ENCODE peak calls at places on chromosomes 4 and X, in five cellular contexts. H, J, X, P and Y are unnamed samples. For H3K9me3 and H3K36me3, the result is how much of the 10 kb centered on the place peaks cover.

GRCh38 chr4:55051532-55051931 is 73.9 kb downstream of the KDR start:
- DNase-seq in H (no peak), J (no peak), X (no peak), P (no peak), Y (no peak)

GRCh38 chr4:142155347-142155746 is 519.0 kb downstream of the IL15 start:
- DNase-seq in H (no peak), J (no peak), X (no peak), P (no peak), Y (peak)

GRCh38 chr4:78480286-78480685 is 71.3 kb upstream of the ANXA3 start:
- DNase-seq in H (no peak), J (no peak), X (no peak), P (no peak), Y (no peak)

GRCh38 chr4:79034544-79034943 is 95.3 kb upstream of the PAQR3 start:
- DNase-seq in H (no peak), J (no peak), X (no peak), P (no peak), Y (no peak)

GRCh38 chrX:102787283-102787682 is 66.7 kb downstream of the GPRASP3 start:
- DNase-seq in H (no peak), J (no peak), X (no peak), P (no peak), Y (no peak)

GRCh38 chr4:122583906-122584305 is 37.0 kb downstream of the IL21 start:
- DNase-seq in H (no peak), J (peak), X (peak), P (no peak), Y (no peak)

GRCh38 chr4:85113706-85114105 is 147.2 kb upstream of the WDFY3 start:
- DNase-seq in H (no peak), J (no peak), X (no peak), P (no peak), Y (peak)

GRCh38 chr4:39893693-39894072 is 84.0 kb downstream of the PDS5A start:
- DNase-seq in H (no peak), J (no peak), X (no peak), P (no peak), Y (no peak)

GRCh38 chrX:20059467-20060128 is 57.1 kb downstream of the MAP7D2 start:
- DNase-seq in H (no peak), J (no peak), X (no peak), P (no peak), Y (no peak)

GRCh38 chrX:20063153-20063552 is 53.6 kb downstream of the MAP7D2 start:
- DNase-seq in H (no peak), J (no peak), X (no peak), P (no peak), Y (no peak)

GRCh38 chrX:20063716-20064351 is 52.9 kb downstream of the MAP7D2 start:
- DNase-seq in H (no peak), J (peak), X (no peak), P (no peak), Y (peak)

GRCh38 chrX:20060961-20061868 is 55.5 kb downstream of the MAP7D2 start:
- DNase-seq in H (no peak), J (no peak), X (no peak), P (no peak), Y (no peak)

GRCh38 chrX:20061869-20062254 is 54.8 kb downstream of the MAP7D2 start:
- DNase-seq in H (no peak), J (peak), X (no peak), P (no peak), Y (peak)
- H3K27ac ChIP-seq in H (no peak), J (no peak), X (no peak), P (no peak), Y (no peak)

GRCh38 chr4:138599965-138600364 is 357.8 kb upstream of the SLC7A11 start:
- DNase-seq in H (no peak), J (no peak), X (no peak), P (no peak), Y (no peak)

GRCh38 chr4:138602664-138603063 is 360.5 kb upstream of the SLC7A11 start:
- DNase-seq in H (no peak), J (peak), X (no peak), P (no peak), Y (no peak)
- H3K9me3 ChIP-seq in H (under half), J (under half), X (under half), P (under half), Y (under half)

GRCh38 chr4:5749568-5749967 is 38.6 kb downstream of the EVC start:
- DNase-seq in H (no peak), J (no peak), X (no peak), P (no peak), Y (no peak)

GRCh38 chr4:5752803-5753184 is 41.8 kb downstream of the EVC start:
- DNase-seq in H (no peak), J (no peak), X (no peak), P (no peak), Y (no peak)

GRCh38 chr4:5751918-5752802 is 41.2 kb downstream of the EVC start:
- DNase-seq in H (peak), J (peak), X (no peak), P (no peak), Y (no peak)

GRCh38 chr4:5750052-5750950 is 39.3 kb downstream of the EVC start:
- DNase-seq in H (no peak), J (peak), X (no peak), P (no peak), Y (no peak)

GRCh38 chr4:5751073-5751917 is 40.3 kb downstream of the EVC start:
- DNase-seq in H (no peak), J (peak), X (no peak), P (no peak), Y (peak)
- H3K36me3 ChIP-seq in H (under half), J (half or more), X (under half), P (under half), Y (under half)

DNA sequence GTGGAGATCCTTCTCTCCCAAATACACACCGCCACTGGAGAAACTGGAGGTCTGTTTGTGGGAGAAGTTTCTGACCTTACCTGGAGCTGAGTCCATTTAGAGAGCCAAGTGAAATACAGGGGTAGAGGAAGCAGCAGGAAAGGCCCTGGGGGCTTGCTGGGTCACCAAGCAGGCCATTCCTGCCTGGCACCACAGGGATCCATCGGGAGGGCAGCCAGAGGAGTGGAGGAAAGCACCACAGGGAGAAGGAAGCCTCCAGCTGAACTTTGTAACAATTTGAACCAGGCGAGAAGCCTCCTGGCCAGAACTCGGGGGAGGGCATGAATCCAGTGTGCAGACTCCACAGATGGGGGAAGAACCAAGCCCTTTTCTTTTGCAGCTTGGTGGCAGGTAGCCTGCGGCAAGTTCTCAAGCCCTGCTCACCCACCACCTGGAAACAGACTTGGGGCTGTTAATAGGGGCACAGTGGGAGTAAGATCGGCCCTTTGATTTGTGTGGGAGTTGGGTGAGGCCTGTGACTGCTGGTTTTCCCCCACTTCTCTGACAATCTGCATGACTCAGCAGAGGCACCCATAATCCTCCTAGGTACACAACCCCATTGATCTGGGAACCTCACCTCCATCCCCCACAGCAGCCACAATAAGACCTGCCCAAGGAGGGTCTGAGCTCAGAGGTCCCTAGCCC is 94.6 kb downstream of the IRS4 start:
- DNase-seq in H (no peak), J (no peak), X (no peak), P (no peak), Y (no peak)
- H3K27ac ChIP-seq in H (no peak), J (no peak), X (no peak), P (no peak), Y (no peak)

DNA sequence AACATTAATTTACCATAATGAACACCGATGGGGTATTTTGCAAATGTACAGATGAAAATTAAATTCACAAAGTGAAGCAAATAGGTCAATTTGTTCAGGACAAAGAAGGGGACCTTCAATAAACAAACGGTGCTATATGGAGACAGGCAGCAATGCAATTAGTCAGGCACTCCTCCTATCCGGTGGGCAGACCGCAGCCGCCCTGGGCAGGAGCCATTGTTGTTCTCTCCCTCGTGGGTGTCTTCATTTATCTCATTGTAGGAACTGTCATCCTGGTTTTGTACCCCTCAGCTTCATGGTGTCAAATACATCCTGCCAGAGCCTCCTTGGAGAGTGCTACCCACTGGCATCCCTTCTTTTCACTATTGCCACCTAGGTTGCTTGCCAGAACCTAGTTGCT is 205.5 kb downstream of the SOX3 start:
- DNase-seq in H (no peak), J (no peak), X (no peak), P (no peak), Y (no peak)
- H3K9me3 ChIP-seq in H (under half), J (under half), X (under half), P (under half), Y (under half)

GRCh38 chr4:20086067-20086466 is 165.6 kb upstream of the SLIT2 start:
- DNase-seq in H (no peak), J (no peak), X (no peak), P (no peak), Y (no peak)
- H3K36me3 ChIP-seq in H (under half), J (under half), X (under half), P (under half), Y (under half)

GRCh38 chrX:41384041-41384705 is 50.2 kb downstream of the DDX3X start:
- DNase-seq in H (no peak), J (peak), X (peak), P (no peak), Y (no peak)

GRCh38 chrX:41382699-41383645 is 49.0 kb downstream of the DDX3X start:
- DNase-seq in H (no peak), J (peak), X (no peak), P (no peak), Y (no peak)

GRCh38 chrX:41386222-41386990 is 52.4 kb downstream of the DDX3X start:
- DNase-seq in H (no peak), J (peak), X (no peak), P (no peak), Y (no peak)

GRCh38 chrX:41377624-41378023 is 43.7 kb downstream of the DDX3X start:
- DNase-seq in H (no peak), J (no peak), X (no peak), P (no peak), Y (no peak)

DNA sequence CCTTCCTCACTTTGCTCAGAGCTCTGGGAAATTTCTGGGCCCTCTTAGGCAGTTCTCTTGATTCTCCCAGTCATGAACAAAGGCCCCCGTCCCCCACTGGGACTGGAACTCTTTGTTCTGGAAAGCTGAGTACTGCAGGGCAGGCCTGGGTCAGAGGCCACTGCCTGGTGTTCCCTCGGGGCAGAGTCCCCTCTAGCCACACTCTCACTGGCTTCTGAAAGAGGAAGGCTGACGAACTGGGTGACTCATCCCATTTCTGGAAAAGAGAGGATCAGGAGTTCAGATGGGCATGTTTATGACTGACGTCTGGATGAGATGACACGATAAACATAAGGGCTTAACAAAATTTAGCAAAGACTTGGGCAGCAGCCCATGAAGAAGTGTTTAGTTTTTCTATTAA is 47.7 kb downstream of the DDX3X start:
- DNase-seq in H (no peak), J (peak), X (peak), P (no peak), Y (peak)
- H3K27ac ChIP-seq in H (no peak), J (peak), X (peak), P (peak), Y (no peak)